ENCODE peak calls at places on chromosome 16, in six cellular contexts. G is activated B cell treated with CpG ODN at 0.5 μM for 24 hours, E is PC-9, R is fibroblast of mammary gland, N is IMR-90, Y is GM20000. J is an unnamed sample.

GRCh38 chr16:20898938-20899502 is 1.1 kb downstream of the DCUN1D3 start:
- DNase-seq in R (peak), N (peak), Y (no peak), G (no peak), E (no peak), J (no peak)

GRCh38 chr16:27378871-27379580 is 22.9 kb upstream of the IL21R start:
- DNase-seq in Y (no peak), R (no peak), G (no peak), N (peak), E (no peak), J (no peak)

GRCh38 chr16:23302045-23302956 is at the start of gene SCNN1B:
- DNase-seq in R (no peak), Y (peak), E (peak), G (no peak), N (no peak), J (peak)

GRCh38 chr16:72947379-72948237 is 100.3 kb downstream of the ZFHX3 start:
- DNase-seq in R (no peak), N (no peak), Y (no peak), G (no peak), E (no peak), J (no peak)

GRCh38 chr16:29765167-29766032 is 12.7 kb upstream of the ZG16 start:
- DNase-seq in R (no peak), E (peak), Y (no peak), G (no peak), N (no peak), J (no peak)

GRCh38 chr16:31460582-31461002 is 1.3 kb downstream of the ARMC5 start:
- DNase-seq in E (no peak), Y (no peak), G (no peak), R (peak), N (peak), J (no peak)

GRCh38 chr16:31186930-31187807 is 7.2 kb downstream of the FUS start:
- DNase-seq in N (no peak), R (no peak), Y (no peak), E (no peak), G (no peak), J (no peak)

GRCh38 chr16:56202036-56202435 is 10.7 kb downstream of the GNAO1 start:
- DNase-seq in G (no peak), Y (no peak), R (no peak), N (no peak), E (no peak), J (no peak)

GRCh38 chr16:21598676-21599157 is 660 bp upstream of the METTL9 start:
- DNase-seq in Y (peak), N (no peak), R (no peak), G (no peak), E (peak), J (peak)

GRCh38 chr16:50303041-50303604 is 36.8 kb downstream of the ADCY7 start:
- DNase-seq in E (no peak), G (peak), R (no peak), N (peak), Y (no peak), J (peak)

GRCh38 chr16:30407794-30408534 is 558 bp downstream of the ZNF771 start:
- DNase-seq in E (no peak), G (no peak), N (no peak), R (no peak), Y (no peak), J (no peak)

GRCh38 chr16:80113876-80114574 is 426.8 kb upstream of the DYNLRB2 start:
- DNase-seq in G (no peak), Y (no peak), N (no peak), R (no peak), E (no peak), J (no peak)

GRCh38 chr16:85523602-85524364 is 89.3 kb upstream of the GSE1 start:
- DNase-seq in E (peak), R (peak), Y (no peak), N (peak), G (no peak), J (no peak)

GRCh38 chr16:81738831-81739496 is 40.1 kb upstream of the PLCG2 start:
- DNase-seq in E (no peak), R (no peak), G (peak), Y (no peak), N (no peak), J (peak)

GRCh38 chr16:56774009-56774408 is 44.1 kb downstream of the NUP93 start:
- DNase-seq in G (no peak), Y (no peak), R (no peak), N (no peak), E (no peak), J (no peak)

GRCh38 chr16:74607967-74608356 is 1.0 kb upstream of the GLG1 start:
- DNase-seq in N (peak), E (no peak), G (no peak), Y (no peak), R (peak), J (no peak)

GRCh38 chr16:27787661-27788060 is 237.7 kb downstream of the KATNIP start:
- DNase-seq in R (no peak), N (no peak), G (no peak), E (no peak), Y (no peak), J (no peak)

GRCh38 chr16:22386976-22387375 is 12.6 kb upstream of the CDR2 start:
- DNase-seq in E (peak), R (peak), Y (no peak), N (peak), G (no peak), J (no peak)

GRCh38 chr16:86495357-86495701 is 15.0 kb upstream of the FOXF1 start:
- DNase-seq in N (no peak), Y (no peak), E (no peak), G (no peak), R (no peak), J (no peak)

GRCh38 chr16:70712942-70713341 is 27.1 kb upstream of the MTSS2 start:
- DNase-seq in G (no peak), R (no peak), N (no peak), Y (no peak), E (no peak), J (no peak)

GRCh38 chr16:14423344-14423743 is 206.7 kb downstream of the PARN start:
- DNase-seq in E (peak), Y (no peak), N (no peak), R (peak), G (no peak), J (no peak)

GRCh38 chr16:77043076-77043475 is 147.9 kb upstream of the MON1B start:
- DNase-seq in E (no peak), Y (no peak), N (no peak), R (peak), G (no peak), J (no peak)

GRCh38 chr16:47132310-47132709 is 11.4 kb downstream of the NETO2 start:
- DNase-seq in R (no peak), G (no peak), Y (no peak), N (peak), E (no peak), J (no peak)

GRCh38 chr16:9139965-9140364 is 48.5 kb downstream of the HAPSTR1 start:
- DNase-seq in N (peak), Y (peak), G (no peak), E (no peak), R (peak), J (no peak)

GRCh38 chr16:56679078-56679730 is 3.1 kb upstream of the MT1X start:
- DNase-seq in G (no peak), N (no peak), Y (no peak), E (no peak), R (no peak), J (no peak)

GRCh38 chr16:28491080-28491969 is 549 bp downstream of the CLN3 start:
- DNase-seq in E (peak), N (no peak), Y (no peak), G (no peak), R (no peak), J (peak)

GRCh38 chr16:11100239-11100750 is 155.7 kb downstream of the SOCS1 start:
- DNase-seq in N (peak), Y (peak), E (no peak), G (no peak), R (peak), J (peak)

GRCh38 chr16:56340416-56340815 is 84.9 kb downstream of the AMFR start:
- DNase-seq in R (no peak), N (no peak), E (no peak), G (no peak), Y (no peak), J (no peak)

GRCh38 chr16:86575754-86576557 is 2.4 kb upstream of the FOXL1 start:
- DNase-seq in N (peak), Y (peak), E (no peak), G (no peak), R (peak), J (peak)

GRCh38 chr16:78405833-78406232 is 306.4 kb downstream of the WWOX start:
- DNase-seq in G (no peak), E (no peak), R (no peak), N (peak), Y (no peak), J (no peak)

GRCh38 chr16:5415123-5415522 is 317.5 kb upstream of the EEF2KMT start:
- DNase-seq in N (no peak), Y (no peak), R (no peak), G (no peak), E (no peak), J (no peak)
- TF ChIP-seq CTCF in N (no peak), Y (no peak), R (no peak), G (no peak), E (no peak), J (no peak)

DNA sequence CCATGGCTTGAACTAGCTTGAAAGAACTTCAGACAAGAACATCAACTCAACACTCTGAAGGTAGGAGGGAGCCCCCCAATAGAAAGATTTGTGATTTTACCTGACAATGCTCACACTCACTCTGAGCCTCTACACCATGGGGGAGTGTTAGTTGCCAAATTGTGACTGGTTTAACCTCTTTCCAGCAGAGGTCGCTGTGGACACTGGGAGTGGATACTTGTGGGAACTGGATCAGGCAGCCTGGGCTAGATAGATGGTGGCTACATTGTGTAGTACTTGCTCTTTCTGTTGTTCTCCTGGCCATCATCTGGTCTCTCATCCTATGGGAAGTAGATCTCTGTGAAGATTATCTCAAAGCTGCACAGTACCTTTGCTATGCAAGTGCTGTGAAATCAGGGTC is 2.9 kb downstream of the SMPD3 start:
- DNase-seq in Y (peak), E (peak), R (peak), N (peak), G (no peak), J (peak)
- TF ChIP-seq CTCF in Y (peak), E (peak), R (peak), N (peak), G (no peak), J (peak)

GRCh38 chr16:13337482-13337881 is 436.1 kb downstream of the SHISA9 start:
- DNase-seq in Y (no peak), E (no peak), N (no peak), R (no peak), G (no peak), J (no peak)

GRCh38 chr16:13335894-13336293 is 434.5 kb downstream of the SHISA9 start:
- DNase-seq in N (no peak), G (no peak), E (no peak), Y (no peak), R (no peak), J (no peak)

GRCh38 chr16:13333336-13333735 is 431.9 kb downstream of the SHISA9 start:
- DNase-seq in Y (no peak), N (no peak), G (no peak), E (no peak), R (no peak), J (no peak)

GRCh38 chr16:13332713-13333255 is 431.4 kb downstream of the SHISA9 start:
- DNase-seq in G (no peak), N (no peak), R (no peak), Y (no peak), E (no peak), J (no peak)

GRCh38 chr16:13331918-13332317 is 430.5 kb downstream of the SHISA9 start:
- DNase-seq in E (no peak), R (no peak), G (no peak), Y (no peak), N (no peak), J (no peak)
- TF ChIP-seq CTCF in E (peak), R (peak), G (no peak), Y (no peak), N (no peak), J (no peak)

DNA sequence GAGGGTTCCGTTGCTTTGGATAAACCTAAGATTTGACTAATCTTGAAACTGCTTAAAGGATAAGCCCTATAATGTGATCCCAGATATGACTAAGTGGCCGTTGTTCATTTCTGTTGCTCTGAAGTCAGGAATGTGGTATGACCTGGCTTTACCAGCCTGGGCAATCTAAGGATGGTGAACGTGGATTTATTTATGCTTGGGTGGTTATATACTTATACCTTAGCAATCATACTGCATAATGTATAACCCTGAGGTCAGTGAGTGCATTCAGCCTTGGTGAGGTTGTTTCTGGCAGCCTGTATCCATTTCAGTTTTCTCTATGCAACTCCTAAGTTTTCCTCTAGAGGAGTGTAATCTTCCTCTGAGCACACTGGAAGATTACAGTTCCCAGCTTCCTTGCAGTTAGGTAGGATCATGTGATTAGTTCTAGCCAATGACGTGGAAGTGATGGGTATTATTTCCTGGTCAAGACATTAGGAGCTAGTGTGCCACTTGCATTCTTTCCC is 41.9 kb downstream of the FTO start:
- DNase-seq in Y (no peak), G (no peak), E (peak), N (peak), R (peak), J (no peak)
- TF ChIP-seq CTCF in Y (no peak), G (no peak), E (peak), N (peak), R (peak), J (no peak)

GRCh38 chr16:83717308-83717707 is 90.5 kb upstream of the HSBP1 start:
- DNase-seq in G (no peak), Y (no peak), E (no peak), R (no peak), N (no peak), J (no peak)
- TF ChIP-seq CTCF in G (no peak), Y (no peak), E (no peak), R (no peak), N (no peak), J (peak)

DNA sequence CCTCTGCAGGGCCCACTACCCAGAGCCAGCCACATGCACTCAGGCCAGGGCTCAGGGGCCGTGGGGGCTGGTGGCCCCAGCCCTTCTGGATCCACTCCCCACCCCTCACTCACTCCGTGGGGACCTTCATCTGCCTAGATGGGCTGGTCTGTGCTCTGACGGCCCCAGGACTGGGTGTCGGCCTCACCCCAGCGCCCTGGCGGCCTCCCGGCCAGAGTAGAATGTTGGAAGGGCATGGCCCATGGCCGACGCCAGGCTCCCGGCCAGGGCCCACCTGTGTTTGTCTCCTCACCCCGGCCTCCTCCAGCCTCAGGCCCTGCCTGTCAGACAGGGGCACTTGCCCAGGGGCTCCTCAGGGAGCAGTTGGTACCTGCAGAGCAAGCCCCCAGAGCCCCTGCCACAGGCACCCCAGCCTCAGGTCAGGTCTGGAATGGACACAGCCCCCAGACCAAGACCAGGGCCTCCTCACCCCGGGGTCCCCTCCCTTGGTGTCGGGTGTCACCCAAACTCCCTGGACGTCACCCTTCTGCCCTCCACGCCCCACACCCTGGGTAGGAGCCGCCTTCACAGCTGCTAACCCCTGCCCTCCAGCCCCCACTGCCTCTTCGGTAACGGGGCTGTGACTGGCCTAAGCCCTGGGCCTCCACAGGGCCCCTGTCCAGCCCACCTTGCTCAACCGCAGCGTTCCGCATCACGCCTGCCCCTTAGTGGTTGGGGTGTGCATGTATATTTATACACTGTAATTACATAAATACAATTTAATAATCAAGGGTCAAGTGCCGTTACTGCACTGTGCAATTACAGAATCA is 3.0 kb upstream of the CDH15 start:
- DNase-seq in Y (no peak), N (no peak), R (no peak), G (no peak), E (no peak), J (no peak)
- TF ChIP-seq CTCF in Y (no peak), N (peak), R (peak), G (no peak), E (no peak), J (no peak)

GRCh38 chr16:58638148-58639036 is 8.8 kb upstream of the CNOT1 start:
- DNase-seq in G (no peak), R (peak), Y (no peak), E (peak), N (peak), J (no peak)
- TF ChIP-seq CTCF in G (no peak), R (peak), Y (no peak), E (peak), N (peak), J (no peak)

GRCh38 chr16:1150511-1150982 is 2.4 kb upstream of the CACNA1H start:
- DNase-seq in R (peak), N (peak), G (no peak), E (no peak), Y (no peak), J (no peak)
- TF ChIP-seq CTCF in R (no peak), N (peak), G (no peak), E (no peak), Y (no peak), J (no peak)

GRCh38 chr16:591892-592517 is 2.1 kb downstream of the RAB40C start:
- DNase-seq in Y (no peak), G (no peak), E (no peak), R (no peak), N (no peak), J (no peak)
- TF ChIP-seq CTCF in Y (no peak), G (no peak), E (no peak), R (no peak), N (no peak), J (no peak)

J was measured in GM13976.